ENCODE peak calls at places on chromosomes 11 and 22, in five cellular contexts. V is ELR, O is kidney tubule cell, S is cerebellum, F is A172. L is an unnamed sample.

GRCh38 chr11:77074205-77074604 is 7.4 kb downstream of the CAPN5 start:
- DNase-seq in S (no peak), F (peak; percentile 18), V (no peak), O (no peak), L (no peak)

GRCh38 chr11:91296628-91297027 is 928.0 kb upstream of the FAT3 start:
- DNase-seq in V (peak; percentile 2), F (no peak), S (no peak), O (no peak), L (no peak)

GRCh38 chr11:118552341-118552740 is 13.4 kb downstream of the IFT46 start:
- DNase-seq in S (no peak), F (no peak), V (no peak), O (no peak), L (no peak)

GRCh38 chr22:29011200-29011867 is 50.3 kb downstream of the C22orf31 start:
- DNase-seq in V (no peak), F (no peak), O (no peak), S (peak; percentile 64), L (no peak)

GRCh38 chr11:134950692-134951304 is 538.8 kb upstream of the B3GAT1 start:
- DNase-seq in F (peak; percentile 7), O (peak; percentile 42), V (no peak), S (no peak), L (no peak)

GRCh38 chr11:73570415-73571114 is 27.3 kb downstream of the FAM168A start:
- DNase-seq in S (no peak), V (peak; percentile 84), O (peak; percentile 96), F (peak; percentile 75), L (no peak)

GRCh38 chr11:3146612-3147256 is 18.4 kb downstream of the OSBPL5 start:
- DNase-seq in V (peak; percentile 88), F (peak; percentile 47), O (no peak), S (no peak), L (no peak)

GRCh38 chr11:65089621-65090020 is 5.6 kb downstream of the ZFPL1 start:
- DNase-seq in S (no peak), F (no peak), V (no peak), O (no peak), L (no peak)

GRCh38 chr11:2771758-2772466 is 72.1 kb upstream of the KCNQ1OT1 start:
- DNase-seq in S (no peak), F (no peak), V (no peak), O (no peak), L (no peak)

GRCh38 chr22:39253427-39254070 is 8.8 kb upstream of the PDGFB start:
- DNase-seq in S (peak; percentile 88), F (peak; percentile 86), O (peak; percentile 94), V (peak; percentile 90), L (no peak)

GRCh38 chr11:133800666-133801065 is 44.6 kb downstream of the SPATA19 start:
- DNase-seq in O (no peak), S (no peak), V (no peak), F (no peak), L (no peak)

GRCh38 chr22:23262474-23263332 is 82.4 kb downstream of the BCR start:
- DNase-seq in O (no peak), F (no peak), S (no peak), V (no peak), L (no peak)

GRCh38 chr11:67406420-67406968 is 2.6 kb downstream of the TBC1D10C start:
- DNase-seq in S (no peak), F (no peak), O (no peak), V (no peak), L (no peak)

GRCh38 chr11:81301426-81301825 is 1432.2 kb downstream of the FAM181B start:
- DNase-seq in S (no peak), V (no peak), F (no peak), O (no peak), L (no peak)

GRCh38 chr22:36052505-36052941 is 23.9 kb upstream of the RBFOX2 start:
- DNase-seq in O (peak; percentile 86), V (peak; percentile 84), F (peak; percentile 67), S (no peak), L (no peak)

GRCh38 chr11:35272391-35272821 is 133.4 kb downstream of the CD44 start:
- DNase-seq in O (no peak), V (no peak), S (no peak), F (no peak), L (no peak)

GRCh38 chr22:20315337-20316216 is 4.3 kb downstream of the DGCR6L start:
- DNase-seq in S (no peak), F (no peak), V (no peak), O (no peak), L (no peak)

GRCh38 chr22:38941488-38941987 is 15.9 kb upstream of the APOBEC3A start:
- DNase-seq in O (no peak), V (no peak), F (no peak), S (no peak), L (no peak)

GRCh38 chr22:21917206-21917958 is 35.3 kb downstream of the PPM1F start:
- DNase-seq in F (no peak), O (no peak), S (no peak), V (no peak), L (no peak)

GRCh38 chr11:2303627-2304155 is 1.9 kb downstream of the TSPAN32 start:
- DNase-seq in O (no peak), V (no peak), F (no peak), S (no peak), L (no peak)

GRCh38 chr22:39336411-39336810 is 13.4 kb upstream of the SYNGR1 start:
- DNase-seq in O (no peak), F (no peak), V (no peak), S (no peak), L (no peak)

GRCh38 chr11:12092714-12093113 is 17.7 kb upstream of the MICAL2 start:
- DNase-seq in F (no peak), V (no peak), O (no peak), S (no peak), L (no peak)

GRCh38 chr11:453564-453963 is 3.5 kb downstream of the PTDSS2 start:
- DNase-seq in S (no peak), F (no peak), O (no peak), V (no peak), L (no peak)

GRCh38 chr22:35900483-35901168 is 128.0 kb downstream of the RBFOX2 start:
- DNase-seq in O (peak; percentile 32), V (peak; percentile 73), S (peak; percentile 55), F (peak; percentile 35), L (no peak)

L was measured in AG09319.